ENCODE peak calls at places on chromosome 1, in five cellular contexts. One of them, this sample, is unnamed.

GRCh38 chr1:24868016-24868875 is 61.8 kb downstream of the RUNX3 start:
- DNase-seq in gastrocnemius medialis: no peak
- DNase-seq in AG04450: no peak
- DNase-seq in KBM-7: no peak
- DNase-seq in stimulated activated CD8-positive, alpha-beta memory T cell treated with anti-CD3 and anti-CD28 coated beads, Interleukin-15, amount 100 ng/mL, for 24 hours: no peak
- DNase-seq in this sample: no peak

GRCh38 chr1:208475449-208475848 is 231.3 kb upstream of the PLXNA2 start:
- DNase-seq in gastrocnemius medialis: no peak
- DNase-seq in KBM-7: no peak
- DNase-seq in AG04450: no peak
- DNase-seq in stimulated activated CD8-positive, alpha-beta memory T cell treated with anti-CD3 and anti-CD28 coated beads, Interleukin-15, amount 100 ng/mL, for 24 hours: no peak
- DNase-seq in this sample: no peak

GRCh38 chr1:118158918-118159317 is 26.1 kb downstream of the SPAG17 start:
- DNase-seq in stimulated activated CD8-positive, alpha-beta memory T cell treated with anti-CD3 and anti-CD28 coated beads, Interleukin-15, amount 100 ng/mL, for 24 hours: no peak
- DNase-seq in KBM-7: no peak
- DNase-seq in AG04450: peak
- DNase-seq in gastrocnemius medialis: no peak
- DNase-seq in this sample: no peak

GRCh38 chr1:70828177-70828576 is 219.4 kb downstream of the PTGER3 start:
- DNase-seq in AG04450: no peak
- DNase-seq in stimulated activated CD8-positive, alpha-beta memory T cell treated with anti-CD3 and anti-CD28 coated beads, Interleukin-15, amount 100 ng/mL, for 24 hours: no peak
- DNase-seq in KBM-7: no peak
- DNase-seq in gastrocnemius medialis: no peak
- DNase-seq in this sample: no peak

GRCh38 chr1:212878418-212878817 is 20.3 kb downstream of the FLVCR1 start:
- DNase-seq in KBM-7: no peak
- DNase-seq in stimulated activated CD8-positive, alpha-beta memory T cell treated with anti-CD3 and anti-CD28 coated beads, Interleukin-15, amount 100 ng/mL, for 24 hours: no peak
- DNase-seq in AG04450: no peak
- DNase-seq in gastrocnemius medialis: no peak
- DNase-seq in this sample: no peak

GRCh38 chr1:16122916-16123315 is 33.0 kb downstream of the EPHA2 start:
- DNase-seq in stimulated activated CD8-positive, alpha-beta memory T cell treated with anti-CD3 and anti-CD28 coated beads, Interleukin-15, amount 100 ng/mL, for 24 hours: peak
- DNase-seq in gastrocnemius medialis: no peak
- DNase-seq in KBM-7: peak
- DNase-seq in AG04450: peak
- DNase-seq in this sample: peak

GRCh38 chr1:109357673-109358072 is 40.0 kb downstream of the SORT1 start:
- DNase-seq in KBM-7: no peak
- DNase-seq in AG04450: no peak
- DNase-seq in gastrocnemius medialis: no peak
- DNase-seq in stimulated activated CD8-positive, alpha-beta memory T cell treated with anti-CD3 and anti-CD28 coated beads, Interleukin-15, amount 100 ng/mL, for 24 hours: no peak
- DNase-seq in this sample: no peak

GRCh38 chr1:242556276-242556675 is 31.8 kb upstream of the PLD5 start:
- DNase-seq in stimulated activated CD8-positive, alpha-beta memory T cell treated with anti-CD3 and anti-CD28 coated beads, Interleukin-15, amount 100 ng/mL, for 24 hours: no peak
- DNase-seq in KBM-7: no peak
- DNase-seq in AG04450: no peak
- DNase-seq in gastrocnemius medialis: no peak
- DNase-seq in this sample: no peak

GRCh38 chr1:32273389-32274208 is 18.3 kb upstream of the HDAC1 start:
- DNase-seq in stimulated activated CD8-positive, alpha-beta memory T cell treated with anti-CD3 and anti-CD28 coated beads, Interleukin-15, amount 100 ng/mL, for 24 hours: no peak
- DNase-seq in KBM-7: peak
- DNase-seq in AG04450: no peak
- DNase-seq in gastrocnemius medialis: no peak
- DNase-seq in this sample: no peak

GRCh38 chr1:85325920-85326319 is 49.5 kb upstream of the BCL10 start:
- DNase-seq in AG04450: no peak
- DNase-seq in stimulated activated CD8-positive, alpha-beta memory T cell treated with anti-CD3 and anti-CD28 coated beads, Interleukin-15, amount 100 ng/mL, for 24 hours: no peak
- DNase-seq in KBM-7: no peak
- DNase-seq in gastrocnemius medialis: no peak
- DNase-seq in this sample: no peak

GRCh38 chr1:201538618-201539551 is at the start of gene NAV1:
- DNase-seq in AG04450: no peak
- DNase-seq in stimulated activated CD8-positive, alpha-beta memory T cell treated with anti-CD3 and anti-CD28 coated beads, Interleukin-15, amount 100 ng/mL, for 24 hours: no peak
- DNase-seq in KBM-7: no peak
- DNase-seq in gastrocnemius medialis: peak
- DNase-seq in this sample: peak

GRCh38 chr1:182391028-182391361 is 595 bp downstream of the GLUL start:
- DNase-seq in AG04450: no peak
- DNase-seq in stimulated activated CD8-positive, alpha-beta memory T cell treated with anti-CD3 and anti-CD28 coated beads, Interleukin-15, amount 100 ng/mL, for 24 hours: no peak
- DNase-seq in KBM-7: no peak
- DNase-seq in gastrocnemius medialis: no peak
- DNase-seq in this sample: no peak

GRCh38 chr1:36988741-36989193 is 45.5 kb downstream of the GRIK3 start:
- DNase-seq in KBM-7: no peak
- DNase-seq in AG04450: no peak
- DNase-seq in gastrocnemius medialis: no peak
- DNase-seq in stimulated activated CD8-positive, alpha-beta memory T cell treated with anti-CD3 and anti-CD28 coated beads, Interleukin-15, amount 100 ng/mL, for 24 hours: no peak
- DNase-seq in this sample: no peak

GRCh38 chr1:220690140-220691038 is at the start of gene C1orf115:
- DNase-seq in AG04450: no peak
- DNase-seq in stimulated activated CD8-positive, alpha-beta memory T cell treated with anti-CD3 and anti-CD28 coated beads, Interleukin-15, amount 100 ng/mL, for 24 hours: peak
- DNase-seq in KBM-7: peak
- DNase-seq in gastrocnemius medialis: peak
- DNase-seq in this sample: peak

GRCh38 chr1:30242722-30243465 is 480.5 kb downstream of the MATN1 start:
- DNase-seq in KBM-7: no peak
- DNase-seq in gastrocnemius medialis: no peak
- DNase-seq in AG04450: no peak
- DNase-seq in stimulated activated CD8-positive, alpha-beta memory T cell treated with anti-CD3 and anti-CD28 coated beads, Interleukin-15, amount 100 ng/mL, for 24 hours: no peak
- DNase-seq in this sample: no peak